ENCODE peak calls at places on chromosomes 7 and 10, in six cellular contexts. N, E, Z, S, C and G are unnamed samples.

GRCh38 chr10:9228770-9229169 is 1174.3 kb downstream of the GATA3 start:
- DNase-seq in E (no peak), Z (peak; percentile 72), C (no peak), N (no peak), S (no peak), G (peak; percentile 67)

GRCh38 chr7:156327474-156327873 is 313.1 kb upstream of the RNF32 start:
- DNase-seq in Z (no peak), S (no peak), N (no peak), C (no peak), E (peak; percentile 53), G (no peak)

GRCh38 chr7:31938650-31939049 is 131.6 kb downstream of the PDE1C start:
- DNase-seq in E (no peak), S (no peak), N (no peak), Z (peak; percentile 79), C (no peak), G (peak; percentile 38)

GRCh38 chr7:98996162-98996552 is 117.8 kb downstream of the TRRAP start:
- DNase-seq in S (no peak), N (no peak), Z (no peak), C (no peak), E (peak; percentile 13), G (no peak)

GRCh38 chr10:14782691-14783363 is 8.1 kb upstream of the FAM107B start:
- DNase-seq in S (peak; percentile 29), Z (peak; percentile 92), N (no peak), C (no peak), E (no peak), G (no peak)

GRCh38 chr7:45980181-45980905 is 59.3 kb upstream of the IGFBP3 start:
- DNase-seq in S (peak; percentile 7), N (no peak), E (no peak), Z (peak; percentile 79), C (no peak), G (peak; percentile 41)

GRCh38 chr10:102620615-102621417 is 23.5 kb upstream of the TRIM8 start:
- DNase-seq in Z (no peak), S (no peak), N (no peak), C (no peak), E (no peak), G (no peak)

GRCh38 chr10:42864575-42864974 is 82.0 kb downstream of the BMS1 start:
- DNase-seq in S (no peak), C (no peak), E (no peak), N (no peak), Z (peak; percentile 28), G (peak; percentile 7)

GRCh38 chr10:3364768-3365480 is 192.3 kb upstream of the PITRM1 start:
- DNase-seq in Z (no peak), N (peak; percentile 48), S (peak; percentile 52), C (no peak), E (no peak), G (no peak)

GRCh38 chr10:72108811-72109618 is 20.7 kb upstream of the SPOCK2 start:
- DNase-seq in E (no peak), Z (peak; percentile 19), C (no peak), N (no peak), S (no peak), G (no peak)

GRCh38 chr10:4514445-4515108 is 311.4 kb upstream of the AKR1E2 start:
- DNase-seq in S (peak; percentile 23), C (no peak), N (no peak), Z (no peak), E (peak; percentile 37), G (peak; percentile 76)

GRCh38 chr10:30098624-30099023 is 39.2 kb upstream of the JCAD start:
- DNase-seq in N (no peak), S (no peak), C (no peak), Z (peak; percentile 96), E (no peak), G (peak; percentile 92)

GRCh38 chr10:72095195-72095594 is 6.8 kb upstream of the SPOCK2 start:
- DNase-seq in E (no peak), N (no peak), C (no peak), Z (no peak), S (no peak), G (no peak)

GRCh38 chr7:15167912-15168311 is 265.4 kb upstream of the DGKB start:
- DNase-seq in E (no peak), N (peak; percentile 18), Z (no peak), C (no peak), S (no peak), G (no peak)

GRCh38 chr7:81638216-81638615 is 131.6 kb downstream of the HGF start:
- DNase-seq in S (no peak), Z (peak; percentile 90), E (no peak), N (peak; percentile 51), C (no peak), G (peak; percentile 96)